ENCODE peak calls at places on chromosomes 7 and 10, in five cellular contexts. Q, T, C, G and P are unnamed samples.

GRCh38 chr10:132502544-132503300 is 34.9 kb upstream of the INPP5A start:
- DNase-seq in Q (no peak), G (no peak), C (no peak), T (no peak), P (no peak)

GRCh38 chr7:44182827-44183226 is 6.4 kb downstream of the GCK start:
- DNase-seq in Q (no peak), T (no peak), C (no peak), G (no peak), P (no peak)

GRCh38 chr10:37563107-37563714 is 294.2 kb downstream of the ZNF248 start:
- DNase-seq in G (no peak), T (no peak), Q (no peak), C (no peak), P (no peak)

GRCh38 chr10:124078028-124078427 is 15.4 kb downstream of the CHST15 start:
- DNase-seq in Q (no peak), G (no peak), T (no peak), C (no peak), P (no peak)

GRCh38 chr7:117582219-117582704 is 102.4 kb downstream of the CFTR start:
- DNase-seq in Q (peak; percentile 63), T (peak; percentile 99), C (peak; percentile 92), G (no peak), P (no peak)

GRCh38 chr10:14481752-14482151 is 151.0 kb upstream of the FRMD4A start:
- DNase-seq in Q (no peak), C (peak; percentile 64), G (no peak), T (no peak), P (no peak)

GRCh38 chr7:34837826-34838225 is 179.8 kb downstream of the NPSR1 start:
- DNase-seq in T (no peak), G (no peak), Q (no peak), C (peak; percentile 63), P (no peak)

GRCh38 chr10:43105119-43105792 is 28.4 kb downstream of the RET start:
- DNase-seq in G (peak; percentile 60), Q (peak; percentile 86), T (peak; percentile 85), C (peak; percentile 68), P (peak; percentile 18)

GRCh38 chr7:117112640-117113039 is 159.3 kb downstream of the ST7 start:
- DNase-seq in T (no peak), Q (no peak), C (no peak), G (no peak), P (no peak)

GRCh38 chr7:135844903-135845302 is 96.3 kb upstream of the FAM180A start:
- DNase-seq in Q (no peak), T (no peak), G (no peak), C (no peak), P (no peak)

GRCh38 chr7:78141533-78142281 is 343.1 kb downstream of the PHTF2 start:
- DNase-seq in Q (no peak), G (no peak), T (peak; percentile 50), C (peak; percentile 87), P (no peak)

GRCh38 chr7:156556083-156556482 is 84.5 kb upstream of the RNF32 start:
- DNase-seq in T (no peak), C (no peak), Q (no peak), G (no peak), P (no peak)

GRCh38 chr7:87934699-87935372 is 785 bp downstream of the ADAM22 start:
- DNase-seq in Q (peak; percentile 44), T (peak; percentile 6), C (peak; percentile 23), G (no peak), P (no peak)

GRCh38 chr10:101902032-101902799 is 58.6 kb upstream of the KCNIP2 start:
- DNase-seq in C (no peak), G (no peak), T (no peak), Q (no peak), P (no peak)

GRCh38 chr10:16904619-16905018 is 87.4 kb upstream of the RSU1 start:
- DNase-seq in Q (no peak), G (peak; percentile 10), T (peak; percentile 93), C (peak; percentile 94), P (no peak)

GRCh38 chr7:76333388-76334101 is 25.2 kb downstream of the YWHAG start:
- DNase-seq in G (peak; percentile 74), Q (peak; percentile 89), C (no peak), T (peak; percentile 44), P (no peak)

GRCh38 chr10:24396396-24396795 is 187.5 kb downstream of the KIAA1217 start:
- DNase-seq in G (no peak), C (no peak), T (peak; percentile 11), Q (no peak), P (no peak)

GRCh38 chr10:95415631-95416031 is 124.8 kb upstream of the PDLIM1 start:
- DNase-seq in Q (peak; percentile 89), G (peak; percentile 66), C (no peak), T (no peak), P (no peak)

GRCh38 chr10:131099028-131099427 is 212.5 kb downstream of the TCERG1L start:
- DNase-seq in T (no peak), Q (no peak), G (no peak), C (no peak), P (no peak)

GRCh38 chr10:98488669-98489430 is 42.1 kb upstream of the HPS1 start:
- DNase-seq in T (peak; percentile 36), C (no peak), G (no peak), Q (no peak), P (no peak)

GRCh38 chr10:98351831-98352402 is 63.1 kb downstream of the PYROXD2 start:
- DNase-seq in T (peak; percentile 32), C (no peak), G (no peak), Q (no peak), P (no peak)

GRCh38 chr7:32093415-32094408 is 23.5 kb upstream of the PDE1C start:
- DNase-seq in C (peak; percentile 97), G (peak; percentile 54), Q (no peak), T (peak; percentile 98), P (peak; percentile 41)

GRCh38 chr10:115092555-115093285 is 445 bp upstream of the ATRNL1 start:
- DNase-seq in T (peak; percentile 58), C (peak; percentile 42), G (peak; percentile 17), Q (peak; percentile 50), P (no peak)

GRCh38 chr7:374706-375490 is 84.9 kb downstream of the FOXL3 start:
- DNase-seq in G (no peak), C (no peak), T (no peak), Q (peak; percentile 28), P (no peak)

GRCh38 chr10:69716711-69717560 is 84.8 kb upstream of the COL13A1 start:
- DNase-seq in C (peak; percentile 14), T (peak; percentile 51), Q (peak; percentile 71), G (peak; percentile 40), P (no peak)

GRCh38 chr7:3243680-3244079 is 57.4 kb upstream of the SDK1 start:
- DNase-seq in C (no peak), G (no peak), T (no peak), Q (no peak), P (no peak)

GRCh38 chr7:3245721-3246120 is 55.3 kb upstream of the SDK1 start:
- DNase-seq in T (no peak), Q (no peak), C (no peak), G (no peak), P (no peak)

GRCh38 chr7:3244241-3244814 is 56.7 kb upstream of the SDK1 start:
- DNase-seq in C (peak; percentile 91), Q (no peak), G (no peak), T (peak; percentile 30), P (no peak)

GRCh38 chr7:3246133-3246532 is 54.9 kb upstream of the SDK1 start:
- DNase-seq in G (no peak), Q (no peak), T (no peak), C (no peak), P (no peak)

GRCh38 chr7:3245077-3245476 is 56.0 kb upstream of the SDK1 start:
- DNase-seq in T (no peak), G (no peak), Q (no peak), C (peak; percentile 43), P (no peak)
- H3K27ac ChIP-seq in T (no peak overlapping the region), G (no peak overlapping the region), Q (no peak overlapping the region), C (peak overlapping the region; percentile 84), P (peak overlapping the region; percentile 77)

GRCh38 chr7:1457949-1458675 is 1.2 kb downstream of the MICALL2 start:
- DNase-seq in Q (no peak), C (no peak), G (no peak), T (peak; percentile 21), P (no peak)

GRCh38 chr7:1457059-1457948 is 2.0 kb downstream of the MICALL2 start:
- DNase-seq in T (no peak), G (no peak), C (no peak), Q (no peak), P (no peak)

GRCh38 chr7:1454471-1455065 is 4.7 kb downstream of the MICALL2 start:
- DNase-seq in C (no peak), Q (no peak), T (peak; percentile 51), G (peak; percentile 59), P (no peak)

GRCh38 chr7:1455241-1455939 is 3.9 kb downstream of the MICALL2 start:
- DNase-seq in G (no peak), Q (no peak), C (no peak), T (no peak), P (no peak)

GRCh38 chr7:1455955-1456354 is 3.3 kb downstream of the MICALL2 start:
- DNase-seq in G (no peak), C (no peak), T (no peak), Q (no peak), P (no peak)
- H3K4me1 ChIP-seq in G (peaks cover 62% of the 10 kb centered on the region), C (peaks cover 30% of the 10 kb centered on the region), T (peaks cover 3% of the 10 kb centered on the region), Q (peaks cover 20% of the 10 kb centered on the region), P (peaks cover 19% of the 10 kb centered on the region)

GRCh38 chr7:26011039-26011696 is 140.8 kb upstream of the NFE2L3 start:
- DNase-seq in Q (no peak), T (no peak), G (no peak), C (no peak), P (no peak)

GRCh38 chr7:26005683-26006410 is 146.2 kb upstream of the NFE2L3 start:
- DNase-seq in Q (no peak), G (no peak), T (no peak), C (no peak), P (no peak)

GRCh38 chr7:26006421-26006820 is 145.6 kb upstream of the NFE2L3 start:
- DNase-seq in T (no peak), Q (no peak), G (no peak), C (no peak), P (no peak)

GRCh38 chr7:26008428-26008827 is 143.6 kb upstream of the NFE2L3 start:
- DNase-seq in G (no peak), T (no peak), Q (no peak), C (no peak), P (no peak)

DNA sequence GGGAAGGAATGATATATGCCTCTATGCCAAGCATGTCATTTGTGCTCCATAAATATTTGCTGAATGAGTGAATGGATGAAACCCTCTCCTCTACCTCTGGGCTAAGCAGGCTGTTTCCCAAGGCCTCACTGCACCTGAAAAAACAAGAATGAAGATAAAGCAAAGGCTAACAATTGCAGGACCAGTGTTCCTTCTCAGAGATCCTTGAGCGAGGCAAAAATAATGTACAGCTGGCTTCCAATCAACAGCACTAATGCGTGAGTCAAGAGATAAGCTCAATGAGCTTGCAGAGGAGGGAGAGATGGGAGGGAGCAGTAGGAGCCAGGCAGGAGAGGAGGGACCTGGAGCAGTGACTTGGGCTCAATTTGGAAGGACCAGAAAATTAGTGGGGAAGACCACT is 144.5 kb upstream of the NFE2L3 start:
- DNase-seq in C (no peak), Q (no peak), G (no peak), T (peak; percentile 9), P (no peak)
- H3K27me3 ChIP-seq in C (no peaks in the 10 kb centered on the region), Q (no peaks in the 10 kb centered on the region), G (peaks cover 23% of the 10 kb centered on the region), T (no peaks in the 10 kb centered on the region), P (no peaks in the 10 kb centered on the region)

DNA sequence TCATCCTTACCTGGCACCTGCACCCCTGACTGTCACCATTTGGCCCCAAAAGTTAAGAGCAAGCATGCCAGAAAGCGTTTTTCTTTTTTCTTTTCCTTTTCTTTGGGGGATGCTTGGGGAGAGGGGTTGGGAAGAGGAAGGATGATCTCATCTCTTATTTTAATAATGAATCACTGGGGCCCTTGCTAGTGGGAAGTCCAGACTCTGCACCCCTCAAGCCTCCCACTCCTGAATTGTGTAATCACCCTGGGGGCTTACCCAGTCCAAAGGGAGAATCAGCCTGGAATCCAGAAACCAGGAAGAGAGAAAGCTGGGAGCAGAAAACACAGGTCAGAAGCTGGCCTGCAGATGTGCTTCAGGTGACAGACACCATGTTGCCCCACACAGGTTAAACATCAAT is 14.7 kb upstream of the HABP2 start:
- DNase-seq in G (no peak), Q (no peak), T (no peak), C (no peak), P (no peak)
- H3K27ac ChIP-seq in G (no peak overlapping the region), Q (no peak overlapping the region), T (no peak overlapping the region), C (no peak overlapping the region), P (no peak overlapping the region)